ENCODE peak calls at places on chromosome 15, in five cellular contexts. Z is CD4-positive, alpha-beta memory T cell; M is prostate gland; X is AG04450; W is right lobe of liver. K is an unnamed sample.

GRCh38 chr15:101451192-101451799 is 38.2 kb downstream of the PCSK6 start:
- DNase-seq in X (no peak), W (peak), M (no peak), Z (no peak), K (no peak)

GRCh38 chr15:57747206-57747605 is 40.7 kb downstream of the POLR2M start:
- DNase-seq in M (no peak), Z (peak), W (no peak), X (no peak), K (peak)

GRCh38 chr15:51087513-51087912 is 7.2 kb downstream of the TNFAIP8L3 start:
- DNase-seq in Z (no peak), M (no peak), W (no peak), X (no peak), K (no peak)

GRCh38 chr15:55535436-55535835 is 27.4 kb upstream of the DNAAF4 start:
- DNase-seq in W (no peak), M (no peak), X (no peak), Z (peak), K (no peak)

GRCh38 chr15:84915011-84915958 is 30.8 kb downstream of the SLC28A1 start:
- DNase-seq in M (peak), Z (no peak), W (no peak), X (no peak), K (no peak)

GRCh38 chr15:101810905-101811304 is 1.1 kb upstream of the OR4F15 start:
- DNase-seq in W (no peak), X (no peak), Z (no peak), M (no peak), K (no peak)

GRCh38 chr15:38398134-38398533 is 55.8 kb upstream of the FAM98B start:
- DNase-seq in Z (no peak), W (no peak), M (peak), X (peak), K (no peak)

GRCh38 chr15:70412717-70413266 is 315.1 kb upstream of the TLE3 start:
- DNase-seq in Z (no peak), X (no peak), M (no peak), W (no peak), K (no peak)

GRCh38 chr15:50181206-50181982 is 602 bp upstream of the SLC27A2 start:
- DNase-seq in X (no peak), M (no peak), Z (no peak), W (peak), K (no peak)

GRCh38 chr15:74957301-74958035 is 896 bp upstream of the RPP25 start:
- DNase-seq in W (no peak), X (no peak), M (no peak), Z (no peak), K (peak)

GRCh38 chr15:77186518-77187095 is 115.7 kb upstream of the TSPAN3 start:
- DNase-seq in W (no peak), M (no peak), X (peak), Z (peak), K (no peak)

GRCh38 chr15:38349251-38349650 is 96.6 kb downstream of the SPRED1 start:
- DNase-seq in Z (no peak), W (no peak), X (peak), M (no peak), K (no peak)

GRCh38 chr15:25886498-25887140 is 23.5 kb upstream of the ATP10A start:
- DNase-seq in Z (no peak), X (no peak), M (no peak), W (no peak), K (peak)

GRCh38 chr15:48149858-48150257 is 28.2 kb downstream of the MYEF2 start:
- DNase-seq in X (peak), W (no peak), M (no peak), Z (no peak), K (no peak)

GRCh38 chr15:87645723-87646122 is 610.8 kb downstream of the NTRK3 start:
- DNase-seq in Z (no peak), X (no peak), M (no peak), W (no peak), K (no peak)

GRCh38 chr15:38563723-38564519 is 693 bp downstream of the RASGRP1 start:
- DNase-seq in M (peak), Z (peak), X (no peak), W (peak), K (peak)

GRCh38 chr15:56390739-56391267 is 25.6 kb downstream of the TEX9 start:
- DNase-seq in X (no peak), W (no peak), Z (no peak), M (no peak), K (no peak)

GRCh38 chr15:36479200-36479896 is 100.1 kb upstream of the CDIN1 start:
- DNase-seq in Z (no peak), W (no peak), M (no peak), X (no peak), K (no peak)
- H3K27ac ChIP-seq in Z (no peak), W (no peak), M (no peak), X (no peak), K (no peak)

GRCh38 chr15:92306662-92307061 is 87.0 kb upstream of the ST8SIA2 start:
- DNase-seq in W (no peak), X (no peak), M (no peak), Z (no peak), K (no peak)
- H3K27ac ChIP-seq in W (no peak), X (no peak), M (no peak), Z (no peak), K (no peak)

GRCh38 chr15:31347067-31347975 is 20.7 kb downstream of the KLF13 start:
- DNase-seq in W (no peak), X (no peak), Z (peak), M (no peak), K (no peak)
- H3K27ac ChIP-seq in W (peak), X (no peak), Z (peak), M (no peak), K (peak)

GRCh38 chr15:62846805-62847481 is 195.6 kb upstream of the TPM1 start:
- DNase-seq in X (no peak), W (no peak), Z (no peak), M (no peak), K (no peak)

GRCh38 chr15:62847900-62848489 is 194.6 kb upstream of the TPM1 start:
- DNase-seq in X (no peak), Z (peak), W (peak), M (no peak), K (peak)

GRCh38 chr15:62844564-62845235 is 197.8 kb upstream of the TPM1 start:
- DNase-seq in W (no peak), M (no peak), Z (no peak), X (no peak), K (no peak)

GRCh38 chr15:62845239-62846126 is 197.1 kb upstream of the TPM1 start:
- DNase-seq in M (no peak), W (no peak), X (no peak), Z (no peak), K (no peak)

GRCh38 chr15:62846131-62846804 is 196.3 kb upstream of the TPM1 start:
- DNase-seq in M (no peak), Z (no peak), X (no peak), W (no peak), K (no peak)
- H3K27ac ChIP-seq in M (no peak), Z (no peak), X (no peak), W (no peak), K (no peak)